ENCODE peak calls at places on chromosomes 2 and 18, in eight cellular contexts. J, X, M, W, Z, Y, U and F are unnamed samples.

GRCh38 chr2:71792926-71793761 is 339.8 kb downstream of the DYSF start:
- DNase-seq in J (no peak), X (no peak), M (peak), W (no peak), Z (no peak), Y (peak), U (no peak), F (peak)

GRCh38 chr2:124692707-124693106 is 667.6 kb downstream of the CNTNAP5 start:
- DNase-seq in J (no peak), X (no peak), M (no peak), W (no peak), Z (no peak), Y (no peak), U (no peak), F (no peak)

GRCh38 chr2:142980246-142981068 is 103.0 kb downstream of the KYNU start:
- DNase-seq in J (peak), X (peak), M (peak), W (peak), Z (peak), Y (peak), U (no peak), F (peak)

GRCh38 chr2:9914384-9915065 is 37.0 kb upstream of the GRHL1 start:
- DNase-seq in J (no peak), X (no peak), M (peak), W (no peak), Z (peak), Y (peak), U (no peak), F (peak)

GRCh38 chr2:217845251-217845650 is 157.5 kb downstream of the TNS1 start:
- DNase-seq in J (no peak), X (no peak), M (no peak), W (no peak), Z (no peak), Y (no peak), U (no peak), F (no peak)

GRCh38 chr18:76347341-76347740 is 147.7 kb downstream of the ZNF516 start:
- DNase-seq in J (no peak), X (no peak), M (no peak), W (no peak), Z (no peak), Y (no peak), U (no peak), F (no peak)

GRCh38 chr2:109560265-109560664 is 53.5 kb downstream of the SEPTIN10 start:
- DNase-seq in J (no peak), X (no peak), M (peak), W (no peak), Z (no peak), Y (peak), U (no peak), F (no peak)

GRCh38 chr18:56988022-56988421 is 158.9 kb upstream of the BOD1L2 start:
- DNase-seq in J (no peak), X (no peak), M (no peak), W (no peak), Z (no peak), Y (no peak), U (no peak), F (no peak)

GRCh38 chr2:232568161-232568560 is 17.7 kb downstream of the EIF4E2 start:
- DNase-seq in J (peak), X (no peak), M (peak), W (no peak), Z (no peak), Y (peak), U (no peak), F (peak)

GRCh38 chr2:216242365-216242764 is 129.9 kb downstream of the MARCHF4 start:
- DNase-seq in J (no peak), X (no peak), M (no peak), W (no peak), Z (no peak), Y (no peak), U (no peak), F (no peak)

GRCh38 chr2:31318360-31319336 is 84.7 kb downstream of the EHD3 start:
- DNase-seq in J (peak), X (peak), M (peak), W (peak), Z (no peak), Y (no peak), U (no peak), F (peak)

GRCh38 chr2:110755494-110756078 is 23.2 kb downstream of the ACOXL start:
- DNase-seq in J (no peak), X (peak), M (peak), W (peak), Z (peak), Y (peak), U (no peak), F (no peak)

GRCh38 chr2:209097168-209097567 is 326.7 kb upstream of the MAP2 start:
- DNase-seq in J (no peak), X (no peak), M (no peak), W (no peak), Z (no peak), Y (no peak), U (no peak), F (no peak)

GRCh38 chr2:4915348-4915747 is 776.8 kb upstream of the SOX11 start:
- DNase-seq in J (no peak), X (no peak), M (no peak), W (no peak), Z (no peak), Y (no peak), U (no peak), F (no peak)

GRCh38 chr2:21386666-21387065 is 262.9 kb downstream of the TDRD15 start:
- DNase-seq in J (no peak), X (no peak), M (no peak), W (no peak), Z (no peak), Y (no peak), U (no peak), F (no peak)

GRCh38 chr2:228688007-228688645 is 506.6 kb upstream of the SPHKAP start:
- DNase-seq in J (no peak), X (no peak), M (peak), W (no peak), Z (no peak), Y (peak), U (no peak), F (peak)

GRCh38 chr2:132815522-132815921 is 145.5 kb upstream of the LYPD1 start:
- DNase-seq in J (peak), X (no peak), M (peak), W (no peak), Z (no peak), Y (peak), U (no peak), F (no peak)

GRCh38 chr2:73705091-73705490 is 32.1 kb downstream of the TPRKB start:
- DNase-seq in J (no peak), X (no peak), M (no peak), W (no peak), Z (no peak), Y (no peak), U (no peak), F (no peak)

GRCh38 chr2:179724403-179724802 is 137.0 kb downstream of the ZNF385B start:
- DNase-seq in J (no peak), X (no peak), M (no peak), W (no peak), Z (no peak), Y (no peak), U (no peak), F (no peak)

GRCh38 chr2:169478339-169478738 is 955 bp upstream of the BBS5 start:
- DNase-seq in J (no peak), X (no peak), M (peak), W (no peak), Z (no peak), Y (peak), U (no peak), F (peak)

GRCh38 chr18:23143059-23143831 is 8.0 kb downstream of the CABLES1 start:
- DNase-seq in J (no peak), X (peak), M (peak), W (no peak), Z (no peak), Y (peak), U (no peak), F (peak)

GRCh38 chr2:29528891-29529520 is 392.4 kb downstream of the ALK start:
- DNase-seq in J (no peak), X (no peak), M (peak), W (no peak), Z (peak), Y (no peak), U (peak), F (peak)

GRCh38 chr2:27795868-27796277 is 24.4 kb downstream of the MRPL33 start:
- DNase-seq in J (no peak), X (no peak), M (no peak), W (no peak), Z (no peak), Y (no peak), U (no peak), F (peak)

GRCh38 chr2:45675130-45675812 is 23.8 kb downstream of the PRKCE start:
- DNase-seq in J (no peak), X (no peak), M (no peak), W (no peak), Z (no peak), Y (peak), U (no peak), F (peak)